ENCODE peak calls at places on chromosomes 11 and 22, in six cellular contexts. B, U, W, Q, R and X are unnamed samples.
A peak's percentile ranks its signal among the peaks of the same experiment; 100 is the strongest.

GRCh38 chr11:102267602-102268001 is 49.7 kb upstream of the BIRC3 start:
- DNase-seq in B (no peak), U (peak; percentile 82), W (peak; percentile 73), R (no peak), Q (no peak), X (peak; percentile 83)

GRCh38 chr11:63635762-63636465 is 21.7 kb upstream of the PLAAT3 start:
- DNase-seq in W (peak; percentile 31), R (peak; percentile 92), B (no peak), Q (peak; percentile 85), U (peak; percentile 74), X (peak; percentile 37)

GRCh38 chr11:130546901-130547694 is 98.7 kb downstream of the ADAMTS15 start:
- DNase-seq in R (no peak), U (no peak), B (no peak), W (no peak), Q (no peak), X (no peak)

GRCh38 chr11:71488968-71489265 is 35.9 kb downstream of the NADSYN1 start:
- DNase-seq in R (no peak), U (no peak), W (no peak), B (no peak), Q (no peak), X (no peak)

GRCh38 chr11:112523477-112523876 is 262.8 kb upstream of the PLET1 start:
- DNase-seq in U (peak; percentile 59), B (no peak), R (peak; percentile 5), W (no peak), Q (no peak), X (peak; percentile 44)

GRCh38 chr11:83007909-83008580 is 63.7 kb downstream of the RAB30 start:
- DNase-seq in W (peak; percentile 28), U (no peak), Q (no peak), B (no peak), R (peak; percentile 24), X (no peak)

GRCh38 chr11:44899959-44900358 is 50.7 kb downstream of the TP53I11 start:
- DNase-seq in W (peak; percentile 72), U (peak; percentile 57), Q (peak; percentile 73), R (peak; percentile 83), B (no peak), X (peak; percentile 39)

GRCh38 chr11:130024356-130024755 is 21.7 kb upstream of the PRDM10 start:
- DNase-seq in U (peak; percentile 58), R (no peak), W (no peak), Q (no peak), B (no peak), X (no peak)

GRCh38 chr22:32590556-32590955 is 115.9 kb downstream of the FBXO7 start:
- DNase-seq in U (peak; percentile 80), R (no peak), B (no peak), W (peak; percentile 88), Q (no peak), X (peak; percentile 46)

GRCh38 chr11:63505857-63506528 is at the start of gene LGALS12:
- DNase-seq in Q (no peak), B (no peak), W (peak; percentile 40), U (no peak), R (peak; percentile 23), X (no peak)

GRCh38 chr11:103234974-103235373 is 125.7 kb downstream of the DYNC2H1 start:
- DNase-seq in Q (no peak), U (peak; percentile 83), B (no peak), R (no peak), W (peak; percentile 75), X (no peak)

GRCh38 chr11:67056640-67057409 is at the start of gene RHOD:
- DNase-seq in W (no peak), R (peak; percentile 90), U (peak; percentile 68), B (no peak), Q (peak; percentile 86), X (peak; percentile 57)

GRCh38 chr22:34950480-34950879 is 115.5 kb upstream of the ISX start:
- DNase-seq in Q (no peak), W (no peak), U (no peak), R (peak; percentile 64), B (no peak), X (no peak)

GRCh38 chr22:17786435-17787158 is 12.3 kb upstream of the BID start:
- DNase-seq in R (peak; percentile 57), U (peak; percentile 60), W (peak; percentile 12), B (no peak), Q (no peak), X (peak; percentile 30)

GRCh38 chr11:114196994-114197702 is 99.1 kb upstream of the NNMT start:
- DNase-seq in W (no peak), Q (no peak), U (no peak), B (no peak), R (no peak), X (no peak)

GRCh38 chr11:122113836-122114235 is 2.2 kb downstream of the BLID start:
- DNase-seq in W (no peak), R (no peak), B (no peak), Q (no peak), U (peak; percentile 51), X (no peak)

GRCh38 chr11:44564653-44565007 is 833 bp upstream of the CD82 start:
- DNase-seq in U (peak; percentile 97), R (peak; percentile 42), Q (no peak), B (peak; percentile 84), W (peak; percentile 73), X (peak; percentile 97)

GRCh38 chr11:117565709-117566108 is 231.3 kb downstream of the DSCAML1 start:
- DNase-seq in B (no peak), R (no peak), Q (no peak), U (no peak), W (no peak), X (no peak)

GRCh38 chr11:105468154-105468553 is 141.7 kb upstream of the GRIA4 start:
- DNase-seq in U (no peak), B (no peak), R (no peak), Q (no peak), W (no peak), X (no peak)

GRCh38 chr22:28627791-28628190 is 51.8 kb downstream of the TTC28 start:
- DNase-seq in W (no peak), U (no peak), Q (no peak), B (no peak), R (no peak), X (no peak)

GRCh38 chr11:34411786-34412185 is 26.9 kb upstream of the CAT start:
- DNase-seq in Q (no peak), R (no peak), W (no peak), U (peak; percentile 20), B (no peak), X (peak; percentile 23)

GRCh38 chr11:59164028-59164427 is 7.9 kb upstream of the DTX4 start:
- DNase-seq in W (no peak), U (no peak), Q (no peak), B (no peak), R (no peak), X (no peak)

GRCh38 chr11:92880391-92880790 is 89.1 kb upstream of the MTNR1B start:
- DNase-seq in U (peak; percentile 26), W (peak; percentile 81), R (no peak), B (peak; percentile 36), Q (no peak), X (peak; percentile 77)

GRCh38 chr22:17724241-17724640 is 50.0 kb downstream of the BID start:
- DNase-seq in W (no peak), U (no peak), R (no peak), Q (no peak), B (no peak), X (no peak)

GRCh38 chr11:115501895-115502589 is 2.2 kb downstream of the CADM1 start:
- DNase-seq in B (no peak), U (no peak), R (peak; percentile 30), W (peak; percentile 36), Q (no peak), X (peak; percentile 18)

GRCh38 chr22:22877523-22878210 is 9.9 kb upstream of the IGLL5 start:
- DNase-seq in U (peak; percentile 74), W (peak; percentile 2), R (peak; percentile 89), B (no peak), Q (peak; percentile 89), X (peak; percentile 17)

GRCh38 chr22:49877642-49878041 is 24.0 kb downstream of the ZBED4 start:
- DNase-seq in U (no peak), R (no peak), B (no peak), W (no peak), Q (no peak), X (no peak)

GRCh38 chr11:46597609-46598219 is 3.9 kb upstream of the AMBRA1 start:
- DNase-seq in U (peak; percentile 70), W (peak; percentile 57), R (no peak), B (no peak), Q (no peak), X (no peak)

GRCh38 chr22:45456811-45457210 is 43.3 kb downstream of the RIBC2 start:
- DNase-seq in W (no peak), Q (no peak), B (no peak), R (no peak), U (no peak), X (no peak)
- H3K4me3 ChIP-seq in W (no peak overlapping the region), Q (no peak overlapping the region), B (no peak overlapping the region), R (no peak overlapping the region), U (no peak overlapping the region), X (no peak overlapping the region)

GRCh38 chr11:65899356-65900124 is 648 bp downstream of the FOSL1 start:
- DNase-seq in W (peak; percentile 44), R (peak; percentile 67), Q (peak; percentile 77), B (no peak), U (peak; percentile 95), X (no peak)
- TF ChIP-seq EZH2 in W (no peak), R (peak; percentile 65), Q (peak; percentile 68), B (no peak), U (no peak), X (no peak)

DNA sequence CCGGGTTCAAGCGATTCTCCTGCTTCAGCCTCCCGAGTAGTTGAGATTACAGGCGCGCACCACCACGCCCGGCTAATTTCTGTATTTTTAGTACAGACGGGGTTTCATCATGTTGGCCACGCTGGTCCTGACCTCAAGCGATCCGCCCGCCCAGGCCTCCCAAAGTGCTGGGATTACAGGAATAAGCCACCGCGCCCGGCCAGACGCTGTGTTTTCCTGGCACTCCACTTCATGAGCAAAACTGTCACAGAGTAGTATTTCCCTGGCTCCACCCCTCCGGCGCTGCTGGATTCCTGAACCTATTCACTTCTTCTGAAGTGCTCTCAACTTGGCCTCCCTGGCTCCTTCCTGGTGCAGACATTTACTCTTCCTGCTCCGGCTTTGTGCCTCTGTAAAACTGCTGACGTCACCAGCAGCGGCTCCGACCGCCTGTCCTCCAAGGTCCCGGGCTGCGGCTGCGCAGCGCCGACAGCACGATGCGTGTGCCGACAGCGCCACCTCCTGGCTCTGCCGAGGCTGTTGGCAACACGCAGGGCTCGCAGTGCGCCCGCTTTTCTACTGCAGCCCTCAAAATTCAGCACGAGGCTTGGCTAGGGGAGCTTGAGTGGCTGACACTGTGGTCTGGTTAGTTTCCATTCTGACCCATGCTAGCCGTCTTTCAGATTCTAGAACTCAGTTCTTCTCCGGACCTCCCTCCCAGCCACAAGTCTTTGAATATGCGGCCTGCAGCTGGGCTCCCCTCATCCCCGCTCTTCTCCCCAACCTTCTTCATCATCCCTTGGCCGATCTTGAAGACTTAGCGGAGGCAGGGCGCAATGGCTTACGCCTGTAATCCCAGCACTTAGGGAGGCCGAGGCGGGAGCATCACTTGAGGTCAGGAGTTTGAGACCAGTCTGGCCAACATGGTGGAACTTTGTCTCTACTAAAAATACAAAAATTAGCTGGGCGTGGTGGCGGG is 36.6 kb downstream of the APOL3 start:
- DNase-seq in U (peak; percentile 99), B (peak; percentile 74), Q (peak; percentile 93), W (peak; percentile 89), R (peak; percentile 96), X (peak; percentile 88)
- H3K4me3 ChIP-seq in U (peak overlapping the region; percentile 57), B (peak overlapping the region; percentile 38), Q (no peak overlapping the region), W (peak overlapping the region; percentile 14), R (no peak overlapping the region), X (peak overlapping the region; percentile 45)

GRCh38 chr11:16606784-16607674 is 131.4 kb upstream of the C11orf58 start:
- DNase-seq in U (no peak), Q (peak; percentile 72), R (peak; percentile 58), W (no peak), B (no peak), X (peak; percentile 56)
- TF ChIP-seq EZH2 in U (no peak), Q (peak; percentile 89), R (peak; percentile 83), W (peak; percentile 73), B (no peak), X (no peak)

GRCh38 chr11:27719575-27719925 is 19.3 kb upstream of the BDNF start:
- DNase-seq in R (peak; percentile 62), Q (no peak), W (no peak), B (no peak), U (peak; percentile 29), X (no peak)
- H3K4me3 ChIP-seq in R (peak overlapping the region; percentile 82), Q (peak overlapping the region; percentile 80), W (peak overlapping the region; percentile 82), B (no peak overlapping the region), U (peak overlapping the region; percentile 85), X (peak overlapping the region; percentile 44)